ENCODE peak calls at places on chromosomes 4 and X, in seven cellular contexts. One of them, this sample, is unnamed.
A peak's percentile ranks its signal among the peaks of the same experiment; 100 is the strongest.

GRCh38 chr4:108171541-108172230 is 3.0 kb upstream of the LEF1 start:
- DNase-seq in esophagus squamous epithelium: no peak
- DNase-seq in IMR-90: no peak
- DNase-seq in Panc1: no peak
- DNase-seq in transverse colon: no peak
- DNase-seq in neural progenitor cell: peak; percentile 65
- DNase-seq in BE2C: peak; percentile 13
- DNase-seq in this sample: no peak

GRCh38 chr4:52057196-52057595 is 6.1 kb downstream of the SPATA18 start:
- DNase-seq in neural progenitor cell: no peak
- DNase-seq in BE2C: no peak
- DNase-seq in IMR-90: no peak
- DNase-seq in esophagus squamous epithelium: no peak
- DNase-seq in transverse colon: no peak
- DNase-seq in Panc1: no peak
- DNase-seq in this sample: peak; percentile 75

GRCh38 chrX:10557166-10557565 is 63.2 kb downstream of the MID1 start:
- DNase-seq in transverse colon: no peak
- DNase-seq in IMR-90: no peak
- DNase-seq in BE2C: no peak
- DNase-seq in neural progenitor cell: no peak
- DNase-seq in esophagus squamous epithelium: no peak
- DNase-seq in Panc1: no peak
- DNase-seq in this sample: no peak

GRCh38 chr4:127048371-127049085 is 584.2 kb upstream of the INTU start:
- DNase-seq in esophagus squamous epithelium: no peak
- DNase-seq in IMR-90: peak; percentile 34
- DNase-seq in neural progenitor cell: peak; percentile 8
- DNase-seq in transverse colon: no peak
- DNase-seq in BE2C: no peak
- DNase-seq in Panc1: no peak
- DNase-seq in this sample: no peak

GRCh38 chrX:46574941-46575381 is 1.4 kb downstream of the CHST7 start:
- DNase-seq in BE2C: peak; percentile 12
- DNase-seq in transverse colon: no peak
- DNase-seq in Panc1: no peak
- DNase-seq in esophagus squamous epithelium: no peak
- DNase-seq in IMR-90: no peak
- DNase-seq in neural progenitor cell: peak; percentile 55
- DNase-seq in this sample: no peak

GRCh38 chr4:7419961-7420660 is 14.6 kb downstream of the PSAPL1 start:
- DNase-seq in BE2C: no peak
- DNase-seq in neural progenitor cell: no peak
- DNase-seq in transverse colon: no peak
- DNase-seq in IMR-90: no peak
- DNase-seq in esophagus squamous epithelium: no peak
- DNase-seq in Panc1: no peak
- DNase-seq in this sample: no peak

GRCh38 chr4:3311095-3311372 is 18.2 kb downstream of the RGS12 start:
- DNase-seq in IMR-90: no peak
- DNase-seq in transverse colon: no peak
- DNase-seq in esophagus squamous epithelium: no peak
- DNase-seq in Panc1: no peak
- DNase-seq in BE2C: peak; percentile 2
- DNase-seq in neural progenitor cell: no peak
- DNase-seq in this sample: no peak

GRCh38 chr4:105179539-105180401 is 33.1 kb downstream of the TET2 start:
- DNase-seq in transverse colon: no peak
- DNase-seq in Panc1: no peak
- DNase-seq in IMR-90: peak; percentile 32
- DNase-seq in BE2C: no peak
- DNase-seq in esophagus squamous epithelium: no peak
- DNase-seq in neural progenitor cell: no peak
- DNase-seq in this sample: no peak

GRCh38 chr4:8533274-8533865 is 46.8 kb upstream of the GPR78 start:
- DNase-seq in BE2C: no peak
- DNase-seq in esophagus squamous epithelium: no peak
- DNase-seq in IMR-90: no peak
- DNase-seq in neural progenitor cell: no peak
- DNase-seq in transverse colon: no peak
- DNase-seq in Panc1: no peak
- DNase-seq in this sample: peak; percentile 3

GRCh38 chr4:119244832-119245231 is 32.3 kb downstream of the USP53 start:
- DNase-seq in IMR-90: no peak
- DNase-seq in Panc1: no peak
- DNase-seq in neural progenitor cell: no peak
- DNase-seq in transverse colon: no peak
- DNase-seq in esophagus squamous epithelium: no peak
- DNase-seq in BE2C: no peak
- DNase-seq in this sample: no peak

GRCh38 chr4:185039508-185040273 is 21.4 kb downstream of the HELT start:
- DNase-seq in BE2C: peak; percentile 64
- DNase-seq in Panc1: peak; percentile 41
- DNase-seq in esophagus squamous epithelium: no peak
- DNase-seq in neural progenitor cell: peak; percentile 63
- DNase-seq in IMR-90: peak; percentile 68
- DNase-seq in transverse colon: peak; percentile 33
- DNase-seq in this sample: peak; percentile 55

GRCh38 chr4:88775529-88775928 is 77.9 kb upstream of the NAP1L5 start:
- DNase-seq in esophagus squamous epithelium: no peak
- DNase-seq in BE2C: no peak
- DNase-seq in Panc1: no peak
- DNase-seq in IMR-90: no peak
- DNase-seq in transverse colon: no peak
- DNase-seq in neural progenitor cell: no peak
- DNase-seq in this sample: no peak

GRCh38 chrX:17412692-17413091 is 37.7 kb downstream of the NHS start:
- DNase-seq in IMR-90: peak; percentile 87
- DNase-seq in transverse colon: no peak
- DNase-seq in neural progenitor cell: no peak
- DNase-seq in esophagus squamous epithelium: no peak
- DNase-seq in Panc1: peak; percentile 2
- DNase-seq in BE2C: no peak
- DNase-seq in this sample: peak; percentile 86

GRCh38 chr4:52659722-52660261 is 691 bp upstream of the USP46 start:
- DNase-seq in neural progenitor cell: peak; percentile 58
- DNase-seq in esophagus squamous epithelium: no peak
- DNase-seq in IMR-90: no peak
- DNase-seq in transverse colon: peak; percentile 68
- DNase-seq in BE2C: peak; percentile 30
- DNase-seq in Panc1: no peak
- DNase-seq in this sample: no peak

GRCh38 chr4:143402776-143403550 is 66.3 kb downstream of the GAB1 start:
- DNase-seq in transverse colon: no peak
- DNase-seq in IMR-90: no peak
- DNase-seq in BE2C: no peak
- DNase-seq in esophagus squamous epithelium: no peak
- DNase-seq in Panc1: no peak
- DNase-seq in neural progenitor cell: no peak
- DNase-seq in this sample: no peak

GRCh38 chr4:27087306-27088045 is 226.8 kb downstream of the STIM2 start:
- DNase-seq in neural progenitor cell: no peak
- DNase-seq in esophagus squamous epithelium: no peak
- DNase-seq in transverse colon: no peak
- DNase-seq in BE2C: no peak
- DNase-seq in Panc1: no peak
- DNase-seq in IMR-90: no peak
- DNase-seq in this sample: no peak

GRCh38 chr4:27082786-27083185 is 222.1 kb downstream of the STIM2 start:
- DNase-seq in neural progenitor cell: no peak
- DNase-seq in esophagus squamous epithelium: no peak
- DNase-seq in IMR-90: no peak
- DNase-seq in transverse colon: no peak
- DNase-seq in Panc1: no peak
- DNase-seq in BE2C: no peak
- DNase-seq in this sample: no peak

GRCh38 chr4:27081675-27082579 is 221.3 kb downstream of the STIM2 start:
- DNase-seq in BE2C: no peak
- DNase-seq in neural progenitor cell: no peak
- DNase-seq in transverse colon: no peak
- DNase-seq in IMR-90: no peak
- DNase-seq in Panc1: no peak
- DNase-seq in esophagus squamous epithelium: no peak
- DNase-seq in this sample: no peak

GRCh38 chr4:27088491-27088890 is 227.8 kb downstream of the STIM2 start:
- DNase-seq in esophagus squamous epithelium: no peak
- DNase-seq in IMR-90: no peak
- DNase-seq in neural progenitor cell: no peak
- DNase-seq in BE2C: no peak
- DNase-seq in Panc1: no peak
- DNase-seq in transverse colon: no peak
- DNase-seq in this sample: no peak

DNA sequence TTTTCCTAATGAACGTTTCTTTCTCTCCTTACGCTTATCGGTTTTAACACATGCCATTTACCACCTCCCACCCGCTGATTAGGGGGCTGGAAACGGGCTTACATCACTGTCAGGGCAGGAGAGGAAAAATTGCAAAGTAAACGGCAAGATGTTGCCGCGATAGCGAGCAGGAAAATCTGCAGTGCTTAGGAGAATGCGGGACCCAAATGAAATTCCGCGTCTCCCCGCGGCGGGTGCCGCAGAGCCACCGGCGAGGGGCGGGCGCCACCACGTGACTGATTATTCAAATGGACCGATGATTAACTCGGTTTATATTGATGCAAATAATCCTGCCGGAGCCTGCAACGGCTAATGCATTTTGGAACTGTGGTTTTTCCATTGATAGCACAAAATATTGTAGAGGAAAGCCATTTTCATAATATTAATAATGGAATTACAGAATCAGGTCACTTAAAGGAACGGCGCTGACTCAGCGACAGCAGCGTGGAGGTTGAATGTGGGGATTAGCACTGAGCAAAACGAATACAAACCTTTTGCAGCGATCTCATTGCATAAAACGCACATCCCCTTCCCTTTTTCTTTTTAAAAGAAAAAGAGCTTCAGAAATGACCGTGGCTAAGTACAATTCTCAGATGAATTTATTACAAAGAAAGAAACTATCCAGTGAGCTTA is 224.2 kb downstream of the STIM2 start:
- DNase-seq in esophagus squamous epithelium: no peak
- DNase-seq in transverse colon: peak; percentile 13
- DNase-seq in neural progenitor cell: peak; percentile 81
- DNase-seq in BE2C: peak; percentile 55
- DNase-seq in Panc1: no peak
- DNase-seq in IMR-90: peak; percentile 2
- DNase-seq in this sample: peak; percentile 15
- H3K4me3 ChIP-seq in esophagus squamous epithelium: peak overlapping the region; percentile 54
- H3K4me3 ChIP-seq in transverse colon: peak overlapping the region; percentile 27
- H3K4me3 ChIP-seq in neural progenitor cell: peak overlapping the region; percentile 50
- H3K4me3 ChIP-seq in BE2C: peak overlapping the region; percentile 54
- H3K4me3 ChIP-seq in Panc1: peak overlapping the region; percentile 15
- H3K4me3 ChIP-seq in IMR-90: peak overlapping the region; percentile 11
- H3K4me3 ChIP-seq in this sample: no peak overlapping the region

GRCh38 chrX:85114171-85114570 is 110.5 kb downstream of the APOOL start:
- DNase-seq in BE2C: no peak
- DNase-seq in Panc1: no peak
- DNase-seq in esophagus squamous epithelium: no peak
- DNase-seq in transverse colon: no peak
- DNase-seq in neural progenitor cell: no peak
- DNase-seq in IMR-90: no peak
- DNase-seq in this sample: no peak

GRCh38 chrX:85112270-85112669 is 108.6 kb downstream of the APOOL start:
- DNase-seq in BE2C: no peak
- DNase-seq in IMR-90: no peak
- DNase-seq in neural progenitor cell: no peak
- DNase-seq in Panc1: no peak
- DNase-seq in esophagus squamous epithelium: no peak
- DNase-seq in transverse colon: peak; percentile 65
- DNase-seq in this sample: no peak

GRCh38 chrX:85115252-85115651 is 111.6 kb downstream of the APOOL start:
- DNase-seq in IMR-90: no peak
- DNase-seq in transverse colon: no peak
- DNase-seq in BE2C: no peak
- DNase-seq in esophagus squamous epithelium: no peak
- DNase-seq in Panc1: no peak
- DNase-seq in neural progenitor cell: no peak
- DNase-seq in this sample: no peak

GRCh38 chrX:85113746-85114145 is 110.1 kb downstream of the APOOL start:
- DNase-seq in esophagus squamous epithelium: no peak
- DNase-seq in neural progenitor cell: no peak
- DNase-seq in BE2C: no peak
- DNase-seq in IMR-90: no peak
- DNase-seq in transverse colon: no peak
- DNase-seq in Panc1: no peak
- DNase-seq in this sample: no peak

DNA sequence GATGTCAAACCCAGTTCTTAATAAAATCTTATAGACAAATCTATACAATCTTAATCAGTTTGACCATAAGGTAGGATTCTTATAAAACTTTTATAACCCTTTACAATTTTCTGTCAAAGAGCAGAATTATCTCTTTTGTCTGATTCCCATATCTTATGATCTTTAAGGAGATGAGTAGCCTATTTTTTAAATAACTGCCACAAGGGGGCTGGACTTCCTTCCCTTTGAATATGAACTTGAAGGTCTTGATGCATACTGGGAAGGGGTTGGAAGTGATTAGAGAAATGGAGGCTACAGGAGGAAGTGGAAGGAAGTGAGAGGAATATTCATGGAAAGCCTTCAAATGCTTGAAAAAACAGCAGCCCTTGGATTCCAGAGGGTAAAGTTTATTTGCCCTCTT is 111.1 kb downstream of the APOOL start:
- DNase-seq in Panc1: no peak
- DNase-seq in esophagus squamous epithelium: no peak
- DNase-seq in transverse colon: no peak
- DNase-seq in BE2C: no peak
- DNase-seq in neural progenitor cell: no peak
- DNase-seq in IMR-90: no peak
- DNase-seq in this sample: no peak
- TF ChIP-seq CTCF in Panc1: no peak
- TF ChIP-seq CTCF in esophagus squamous epithelium: no peak
- TF ChIP-seq CTCF in transverse colon: no peak
- TF ChIP-seq CTCF in BE2C: no peak
- TF ChIP-seq CTCF in neural progenitor cell: no peak
- TF ChIP-seq CTCF in IMR-90: no peak
- TF ChIP-seq CTCF in this sample: no peak

GRCh38 chr4:173528378-173529321 is 1.4 kb downstream of the HAND2 start:
- DNase-seq in Panc1: no peak
- DNase-seq in BE2C: peak; percentile 73
- DNase-seq in IMR-90: no peak
- DNase-seq in transverse colon: no peak
- DNase-seq in neural progenitor cell: peak; percentile 66
- DNase-seq in esophagus squamous epithelium: no peak
- DNase-seq in this sample: no peak
- H3K27me3 ChIP-seq in Panc1: peaks cover 3% of the 10 kb centered on the region
- H3K27me3 ChIP-seq in BE2C: no peaks in the 10 kb centered on the region
- H3K27me3 ChIP-seq in IMR-90: peaks cover 88% of the 10 kb centered on the region
- H3K27me3 ChIP-seq in transverse colon: peaks cover 99% of the 10 kb centered on the region
- H3K27me3 ChIP-seq in neural progenitor cell: peaks cover 100% of the 10 kb centered on the region
- H3K27me3 ChIP-seq in esophagus squamous epithelium: peaks cover 100% of the 10 kb centered on the region
- H3K27me3 ChIP-seq in this sample: peaks cover 63% of the 10 kb centered on the region

DNA sequence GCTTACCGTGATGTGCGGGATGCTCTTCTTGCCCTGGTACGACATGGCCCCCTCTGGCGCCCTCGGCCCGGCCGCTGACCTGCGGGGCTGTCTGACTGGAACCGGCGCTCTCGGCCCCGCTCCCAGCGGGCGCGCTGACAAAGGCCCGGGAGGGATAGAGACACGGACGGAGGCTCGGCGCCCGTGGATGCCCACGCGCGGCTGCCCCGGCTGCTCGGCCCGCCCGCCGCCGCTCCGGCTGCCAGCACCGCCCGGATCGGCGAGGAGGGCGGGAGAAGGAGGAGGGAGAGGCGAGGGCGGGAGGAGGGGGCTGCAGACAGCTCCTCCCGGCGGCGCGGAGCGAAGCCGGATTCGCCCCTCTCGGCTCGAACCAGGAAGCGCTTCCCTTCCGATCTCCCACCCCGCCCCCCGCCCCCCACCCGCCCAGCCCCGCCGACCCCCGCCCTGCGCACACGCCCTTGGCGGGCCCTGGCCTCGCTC is 4.6 kb downstream of the CRMP1 start:
- DNase-seq in BE2C: peak; percentile 87
- DNase-seq in esophagus squamous epithelium: no peak
- DNase-seq in neural progenitor cell: peak; percentile 92
- DNase-seq in IMR-90: no peak
- DNase-seq in Panc1: no peak
- DNase-seq in transverse colon: no peak
- DNase-seq in this sample: no peak
- H3K4me3 ChIP-seq in BE2C: peak overlapping the region; percentile 93
- H3K4me3 ChIP-seq in esophagus squamous epithelium: peak overlapping the region; percentile 63
- H3K4me3 ChIP-seq in neural progenitor cell: peak overlapping the region; percentile 100
- H3K4me3 ChIP-seq in IMR-90: peak overlapping the region; percentile 44
- H3K4me3 ChIP-seq in Panc1: no peak overlapping the region
- H3K4me3 ChIP-seq in transverse colon: peak overlapping the region; percentile 49
- H3K4me3 ChIP-seq in this sample: no peak overlapping the region